ENCODE peak calls at places on chromosome X, in ten cellular contexts. E is GM13977; J is left cardiac atrium; H is HT1080; L is GM12865; S is AG09309; U is kidney tubule cell; B is AG10803; X is type B pancreatic cell; A is activated CD4-positive, alpha-beta T cell treated with anti-CD3 and anti-CD28 coated beads for 48 hours. Q is an unnamed sample.
A peak's percentile ranks its signal among the peaks of the same experiment; 100 is the strongest.

GRCh38 chrX:2550288-2551020 is 49.7 kb upstream of the DHRSX start:
- DNase-seq in E (no peak), J (no peak), H (no peak), L (no peak), S (no peak), U (no peak), B (no peak), X (no peak), A (no peak), Q (no peak)

GRCh38 chrX:85052207-85052606 is 48.5 kb downstream of the APOOL start:
- DNase-seq in E (no peak), J (no peak), H (peak; percentile 0), L (no peak), S (no peak), U (no peak), B (peak; percentile 23), X (no peak), A (no peak), Q (no peak)

GRCh38 chrX:22445880-22446279 is 173.2 kb downstream of the CBLL2 start:
- DNase-seq in E (no peak), J (no peak), H (no peak), L (no peak), S (no peak), U (no peak), B (no peak), X (no peak), A (no peak), Q (no peak)

GRCh38 chrX:37701588-37701987 is 16.0 kb downstream of the XK start:
- DNase-seq in E (no peak), J (no peak), H (no peak), L (no peak), S (no peak), U (no peak), B (no peak), X (no peak), A (no peak), Q (no peak)

GRCh38 chrX:103304705-103305104 is 6.1 kb downstream of the BEX2 start:
- DNase-seq in E (no peak), J (no peak), H (no peak), L (no peak), S (no peak), U (no peak), B (no peak), X (no peak), A (no peak), Q (no peak)

GRCh38 chrX:104372547-104372946 is 117.8 kb upstream of the ESX1 start:
- DNase-seq in E (no peak), J (no peak), H (no peak), L (no peak), S (no peak), U (no peak), B (no peak), X (no peak), A (no peak), Q (no peak)

GRCh38 chrX:150834695-150835094 is 63.8 kb downstream of the CD99L2 start:
- DNase-seq in E (no peak), J (no peak), H (no peak), L (no peak), S (no peak), U (no peak), B (no peak), X (no peak), A (no peak), Q (no peak)

GRCh38 chrX:129875669-129876068 is 30.3 kb upstream of the UTP14A start:
- DNase-seq in E (no peak), J (no peak), H (peak; percentile 85), L (no peak), S (peak; percentile 43), U (peak; percentile 80), B (peak; percentile 88), X (no peak), A (no peak), Q (no peak)

GRCh38 chrX:129996120-129996519 is 13.7 kb downstream of the BCORL1 start:
- DNase-seq in E (no peak), J (no peak), H (peak; percentile 40), L (no peak), S (peak; percentile 11), U (no peak), B (peak; percentile 73), X (no peak), A (no peak), Q (peak; percentile 22)

GRCh38 chrX:11629593-11630211 is 36.0 kb downstream of the ARHGAP6 start:
- DNase-seq in E (no peak), J (peak; percentile 23), H (peak; percentile 26), L (peak; percentile 72), S (peak; percentile 25), U (peak; percentile 52), B (peak; percentile 62), X (no peak), A (no peak), Q (no peak)

GRCh38 chrX:55450259-55450658 is 1.7 kb upstream of the MAGEH1 start:
- DNase-seq in E (no peak), J (no peak), H (no peak), L (peak; percentile 0), S (no peak), U (peak; percentile 4), B (peak; percentile 4), X (no peak), A (no peak), Q (no peak)

GRCh38 chrX:119008122-119008744 is 33.8 kb downstream of the LONRF3 start:
- DNase-seq in E (peak; percentile 54), J (peak; percentile 40), H (no peak), L (peak; percentile 20), S (no peak), U (peak; percentile 39), B (peak; percentile 18), X (no peak), A (peak; percentile 45), Q (peak; percentile 5)

GRCh38 chrX:72498782-72499181 is 73.9 kb downstream of the HDAC8 start:
- DNase-seq in E (no peak), J (no peak), H (peak; percentile 0), L (peak; percentile 4), S (no peak), U (no peak), B (no peak), X (no peak), A (no peak), Q (no peak)

GRCh38 chrX:9867753-9868152 is 81.5 kb downstream of the SHROOM2 start:
- DNase-seq in E (no peak), J (no peak), H (no peak), L (no peak), S (no peak), U (no peak), B (no peak), X (no peak), A (no peak), Q (no peak)